ENCODE peak calls at places on chromosomes 7 and 10, in four cellular contexts. One of them, this sample, is unnamed.

GRCh38 chr7:142942746-142943145 is 3.5 kb downstream of the LLCFC1 start:
- DNase-seq in neural progenitor cell: no peak
- DNase-seq in astrocyte: no peak
- DNase-seq in ovary: no peak
- DNase-seq in this sample: no peak

GRCh38 chr7:135929692-135930091 is 47.5 kb downstream of the MTPN start:
- DNase-seq in ovary: no peak
- DNase-seq in neural progenitor cell: no peak
- DNase-seq in astrocyte: no peak
- DNase-seq in this sample: no peak

GRCh38 chr10:59176241-59177030 is at the start of gene PHYHIPL:
- DNase-seq in ovary: no peak
- DNase-seq in astrocyte: no peak
- DNase-seq in neural progenitor cell: peak
- DNase-seq in this sample: peak

GRCh38 chr10:114019226-114019625 is 24.4 kb upstream of the ADRB1 start:
- DNase-seq in neural progenitor cell: no peak
- DNase-seq in ovary: no peak
- DNase-seq in astrocyte: no peak
- DNase-seq in this sample: no peak

GRCh38 chr7:135200824-135201331 is 10.4 kb downstream of the WDR91 start:
- DNase-seq in neural progenitor cell: no peak
- DNase-seq in ovary: no peak
- DNase-seq in astrocyte: peak
- DNase-seq in this sample: no peak

GRCh38 chr10:131848296-131848695 is 52.5 kb upstream of the PPP2R2D start:
- DNase-seq in astrocyte: no peak
- DNase-seq in neural progenitor cell: no peak
- DNase-seq in ovary: no peak
- DNase-seq in this sample: no peak

GRCh38 chr7:31101544-31101943 is 49.4 kb downstream of the ADCYAP1R1 start:
- DNase-seq in ovary: no peak
- DNase-seq in astrocyte: no peak
- DNase-seq in neural progenitor cell: no peak
- DNase-seq in this sample: no peak

GRCh38 chr10:122034149-122034756 is 45.3 kb downstream of the TACC2 start:
- DNase-seq in neural progenitor cell: no peak
- DNase-seq in astrocyte: peak
- DNase-seq in ovary: no peak
- DNase-seq in this sample: no peak

GRCh38 chr10:3057946-3058345 is 9.4 kb upstream of the PFKP start:
- DNase-seq in astrocyte: no peak
- DNase-seq in neural progenitor cell: no peak
- DNase-seq in ovary: no peak
- DNase-seq in this sample: no peak

GRCh38 chr10:113960617-113961260 is 82.9 kb upstream of the ADRB1 start:
- DNase-seq in neural progenitor cell: peak
- DNase-seq in ovary: no peak
- DNase-seq in astrocyte: peak
- DNase-seq in this sample: no peak

GRCh38 chr7:155887174-155887525 is 74.9 kb upstream of the SHH start:
- DNase-seq in ovary: no peak
- DNase-seq in neural progenitor cell: no peak
- DNase-seq in astrocyte: no peak
- DNase-seq in this sample: no peak

GRCh38 chr7:101915000-101915399 is 97.6 kb downstream of the CUX1 start:
- DNase-seq in astrocyte: no peak
- DNase-seq in neural progenitor cell: no peak
- DNase-seq in ovary: no peak
- DNase-seq in this sample: no peak

GRCh38 chr7:158397885-158398284 is 189.7 kb downstream of the PTPRN2 start:
- DNase-seq in neural progenitor cell: no peak
- DNase-seq in ovary: no peak
- DNase-seq in astrocyte: no peak
- DNase-seq in this sample: no peak

GRCh38 chr7:30977896-30978564 is 14.3 kb downstream of the GHRHR start:
- DNase-seq in neural progenitor cell: peak
- DNase-seq in astrocyte: no peak
- DNase-seq in ovary: no peak
- DNase-seq in this sample: no peak

DNA sequence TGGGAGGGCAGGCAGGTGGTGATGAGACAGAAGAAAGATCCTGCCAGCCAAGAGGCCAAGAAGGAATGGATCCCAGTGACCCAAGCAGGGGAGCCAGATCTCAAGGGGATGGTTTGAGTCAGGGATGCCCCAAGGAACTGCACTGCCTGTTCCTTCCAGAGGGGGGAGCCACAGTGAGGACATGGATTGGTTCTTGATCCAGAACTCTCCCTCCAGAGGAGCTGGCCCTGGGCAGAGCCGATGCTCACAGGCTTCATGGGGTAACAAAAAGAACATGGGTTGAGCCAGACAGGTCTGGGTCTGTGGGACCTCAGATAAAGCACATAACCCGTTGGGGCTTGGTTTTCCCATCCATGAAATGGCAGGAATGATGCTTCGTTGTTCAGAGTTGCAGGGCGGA is 4.6 kb upstream of the DENND2A start:
- DNase-seq in ovary: no peak
- DNase-seq in neural progenitor cell: peak
- DNase-seq in astrocyte: no peak
- DNase-seq in this sample: no peak
- TF ChIP-seq CTCF in ovary: no peak
- TF ChIP-seq CTCF in neural progenitor cell: peak
- TF ChIP-seq CTCF in astrocyte: peak
- TF ChIP-seq CTCF in this sample: no peak

DNA sequence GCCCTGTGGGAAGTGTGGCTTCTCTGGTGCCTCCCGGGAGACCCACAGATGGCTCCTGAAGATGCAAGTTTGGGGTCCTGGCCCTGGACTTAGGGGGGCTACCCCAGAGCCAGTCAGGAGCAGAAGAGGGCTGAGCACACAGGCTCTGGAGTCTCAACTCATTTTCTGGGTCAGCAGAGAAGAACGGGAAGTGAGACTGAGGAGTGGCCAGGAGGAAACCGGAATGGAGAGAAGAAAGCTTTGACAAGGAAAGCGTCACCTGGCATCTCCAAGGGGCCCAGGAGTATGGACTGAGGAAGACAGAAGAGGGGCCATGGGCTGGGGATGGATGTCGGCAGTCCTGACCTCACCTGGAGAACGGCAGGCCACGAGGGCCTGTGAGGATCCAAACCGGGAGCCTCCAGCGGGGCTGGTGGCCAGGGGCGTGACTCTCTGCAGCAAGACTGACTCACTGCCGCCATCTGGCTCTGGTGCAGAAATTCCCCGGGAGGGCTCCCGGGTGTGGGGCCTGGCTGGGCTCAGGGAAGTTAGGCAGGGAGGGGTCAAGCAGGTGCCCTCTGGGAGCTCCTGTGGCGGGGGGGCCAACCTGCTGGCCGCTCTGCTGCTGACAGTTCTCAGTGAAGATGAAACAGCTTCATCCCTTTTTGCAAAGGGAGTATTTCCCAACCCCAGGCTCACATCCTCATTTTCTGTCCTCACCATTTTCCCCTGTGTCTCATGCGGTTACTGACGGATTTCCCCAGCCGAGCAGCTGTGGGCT is 23.6 kb downstream of the DAGLB start:
- DNase-seq in neural progenitor cell: no peak
- DNase-seq in astrocyte: no peak
- DNase-seq in ovary: no peak
- DNase-seq in this sample: peak
- TF ChIP-seq CTCF in neural progenitor cell: no peak
- TF ChIP-seq CTCF in astrocyte: no peak
- TF ChIP-seq CTCF in ovary: no peak
- TF ChIP-seq CTCF in this sample: no peak

GRCh38 chr10:128859738-128860386 is 607.2 kb upstream of the MGMT start:
- DNase-seq in neural progenitor cell: peak
- DNase-seq in astrocyte: no peak
- DNase-seq in ovary: no peak
- DNase-seq in this sample: no peak
- TF ChIP-seq CTCF in neural progenitor cell: peak
- TF ChIP-seq CTCF in astrocyte: peak
- TF ChIP-seq CTCF in ovary: no peak
- TF ChIP-seq CTCF in this sample: peak

GRCh38 chr10:102917962-102918816 is at the start of gene CNNM2:
- DNase-seq in ovary: peak
- DNase-seq in neural progenitor cell: peak
- DNase-seq in astrocyte: peak
- DNase-seq in this sample: peak

GRCh38 chr10:102919237-102919959 is 1.3 kb downstream of the CNNM2 start:
- DNase-seq in astrocyte: no peak
- DNase-seq in neural progenitor cell: peak
- DNase-seq in ovary: peak
- DNase-seq in this sample: peak

GRCh38 chr10:102917314-102917961 is 656 bp upstream of the CNNM2 start:
- DNase-seq in ovary: peak
- DNase-seq in neural progenitor cell: peak
- DNase-seq in astrocyte: peak
- DNase-seq in this sample: peak

GRCh38 chr10:102919992-102920736 is 2.1 kb downstream of the CNNM2 start:
- DNase-seq in neural progenitor cell: peak
- DNase-seq in astrocyte: no peak
- DNase-seq in ovary: no peak
- DNase-seq in this sample: no peak

DNA sequence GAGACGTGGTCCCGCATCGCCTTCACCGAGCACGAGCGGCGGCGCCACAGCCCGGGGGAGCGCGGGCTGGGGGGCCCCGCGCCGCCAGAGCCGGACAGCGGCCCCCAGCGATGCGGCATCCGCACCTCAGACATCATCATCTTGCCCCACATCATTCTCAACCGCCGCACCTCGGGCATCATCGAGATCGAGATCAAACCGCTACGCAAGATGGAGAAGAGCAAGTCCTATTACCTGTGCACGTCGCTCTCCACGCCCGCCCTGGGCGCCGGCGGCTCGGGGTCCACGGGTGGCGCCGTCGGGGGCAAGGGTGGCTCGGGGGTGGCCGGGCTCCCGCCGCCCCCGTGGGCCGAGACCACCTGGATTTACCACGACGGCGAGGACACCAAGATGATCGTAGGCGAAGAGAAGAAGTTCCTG is 733 bp downstream of the CNNM2 start:
- DNase-seq in ovary: no peak
- DNase-seq in neural progenitor cell: peak
- DNase-seq in astrocyte: no peak
- DNase-seq in this sample: no peak
- TF ChIP-seq CTCF in ovary: no peak
- TF ChIP-seq CTCF in neural progenitor cell: no peak
- TF ChIP-seq CTCF in astrocyte: no peak
- TF ChIP-seq CTCF in this sample: no peak

GRCh38 chr7:12458520-12459131 is 55.0 kb upstream of the VWDE start:
- DNase-seq in ovary: no peak
- DNase-seq in neural progenitor cell: peak
- DNase-seq in astrocyte: peak
- DNase-seq in this sample: no peak
- TF ChIP-seq CTCF in ovary: no peak
- TF ChIP-seq CTCF in neural progenitor cell: peak
- TF ChIP-seq CTCF in astrocyte: peak
- TF ChIP-seq CTCF in this sample: peak

DNA sequence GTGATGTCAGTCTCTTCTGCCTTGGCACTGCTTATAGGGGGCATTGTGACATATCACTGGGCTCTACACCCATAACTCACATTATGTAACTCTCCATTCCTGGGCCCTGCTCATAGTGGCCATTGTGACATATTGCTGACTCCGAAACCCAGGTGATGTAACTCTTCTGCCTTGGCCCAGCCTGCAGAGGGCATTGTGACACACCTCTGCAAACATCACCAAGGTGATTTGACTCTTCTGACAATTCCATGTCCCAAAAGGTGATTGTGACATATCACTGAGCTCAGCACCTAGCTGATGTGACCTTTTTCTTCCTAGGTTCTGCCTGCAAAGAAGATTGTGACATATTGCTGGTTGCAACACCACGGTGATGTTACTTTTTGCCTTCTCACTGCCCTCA is 36.5 kb upstream of the ZNF680 start:
- DNase-seq in neural progenitor cell: no peak
- DNase-seq in astrocyte: no peak
- DNase-seq in ovary: no peak
- DNase-seq in this sample: no peak
- TF ChIP-seq CTCF in neural progenitor cell: no peak
- TF ChIP-seq CTCF in astrocyte: no peak
- TF ChIP-seq CTCF in ovary: no peak
- TF ChIP-seq CTCF in this sample: no peak

GRCh38 chr7:95527776-95528250 is 42.1 kb downstream of the ASB4 start:
- DNase-seq in astrocyte: no peak
- DNase-seq in ovary: no peak
- DNase-seq in neural progenitor cell: no peak
- DNase-seq in this sample: peak
- TF ChIP-seq CTCF in astrocyte: no peak
- TF ChIP-seq CTCF in ovary: no peak
- TF ChIP-seq CTCF in neural progenitor cell: no peak
- TF ChIP-seq CTCF in this sample: no peak

DNA sequence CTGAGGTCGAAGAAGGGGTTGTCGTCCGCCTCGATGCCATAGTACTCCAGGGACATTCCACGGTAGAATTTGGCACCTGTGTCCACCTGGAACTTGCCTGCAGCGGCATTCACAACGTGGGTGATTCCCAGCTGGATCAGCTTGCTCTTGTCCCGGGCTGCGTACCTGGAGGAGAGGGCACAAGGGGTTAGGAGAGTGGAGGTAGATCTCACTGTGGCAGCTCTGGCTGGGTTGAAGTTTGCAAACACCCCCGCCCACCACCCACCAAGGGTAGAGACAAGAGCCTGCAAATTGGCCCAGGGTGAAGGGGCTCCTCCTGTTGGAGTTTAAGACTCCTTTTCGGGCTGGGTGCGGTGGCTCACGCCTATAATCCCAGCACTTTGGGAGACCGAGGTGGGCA is 15.8 kb upstream of the SAMD8 start:
- DNase-seq in ovary: no peak
- DNase-seq in astrocyte: no peak
- DNase-seq in neural progenitor cell: no peak
- DNase-seq in this sample: no peak
- TF ChIP-seq CTCF in ovary: no peak
- TF ChIP-seq CTCF in astrocyte: no peak
- TF ChIP-seq CTCF in neural progenitor cell: no peak
- TF ChIP-seq CTCF in this sample: no peak